ENCODE peak calls at places on chromosomes 3 and 15, in four cellular contexts. W is WTC11, I is A549, Q is K562. L is an unnamed sample.

GRCh38 chr15:45573961-45574629 is 13.1 kb upstream of the BLOC1S6 start:
- DNase-seq in W (peak), I (peak), Q (peak), L (peak)

GRCh38 chr3:28328188-28329151 is 20.1 kb upstream of the ZCWPW2 start:
- DNase-seq in W (no peak), I (peak), Q (no peak), L (no peak)

GRCh38 chr3:136193273-136194043 is 2.7 kb downstream of the MSL2 start:
- DNase-seq in W (no peak), I (no peak), Q (peak), L (no peak)

GRCh38 chr15:74723754-74724334 is 1.5 kb downstream of the CYP1A1 start:
- DNase-seq in W (no peak), I (peak), Q (peak), L (peak)

GRCh38 chr3:53503185-53503584 is 8.8 kb downstream of the CACNA1D start:
- DNase-seq in W (no peak), I (no peak), Q (no peak), L (no peak)

GRCh38 chr3:169575381-169575780 is 88.1 kb downstream of the MECOM start:
- DNase-seq in W (no peak), I (no peak), Q (peak), L (no peak)

GRCh38 chr3:27326211-27326948 is 42.8 kb downstream of the NEK10 start:
- DNase-seq in W (no peak), I (peak), Q (no peak), L (no peak)

GRCh38 chr3:52015431-52016256 is 19.9 kb upstream of the RPL29 start:
- DNase-seq in W (no peak), I (no peak), Q (no peak), L (no peak)

GRCh38 chr3:183829466-183829865 is 4.1 kb upstream of the MAP6D1 start:
- DNase-seq in W (no peak), I (no peak), Q (no peak), L (no peak)

GRCh38 chr3:81425198-81425868 is 336.1 kb downstream of the GBE1 start:
- DNase-seq in W (no peak), I (no peak), Q (no peak), L (no peak)

GRCh38 chr3:88195951-88196434 is 46.2 kb downstream of the C3orf38 start:
- DNase-seq in W (no peak), I (no peak), Q (peak), L (no peak)

GRCh38 chr15:45594835-45595530 is 7.8 kb downstream of the BLOC1S6 start:
- DNase-seq in W (no peak), I (no peak), Q (no peak), L (no peak)

GRCh38 chr3:170383567-170383966 is 26.1 kb downstream of the SKIL start:
- DNase-seq in W (no peak), I (no peak), Q (no peak), L (no peak)

GRCh38 chr15:68791431-68792283 is 29.0 kb downstream of the ANP32A start:
- DNase-seq in W (no peak), I (no peak), Q (no peak), L (no peak)

GRCh38 chr15:24819680-24820079 is 135.1 kb upstream of the SNRPN start:
- DNase-seq in W (no peak), I (no peak), Q (no peak), L (no peak)

GRCh38 chr3:184384342-184384741 is 4.5 kb downstream of the CHRD start:
- DNase-seq in W (no peak), I (no peak), Q (no peak), L (no peak)

GRCh38 chr3:39124876-39125836 is 17.7 kb downstream of the TTC21A start:
- DNase-seq in W (no peak), I (peak), Q (peak), L (peak)

GRCh38 chr3:10632741-10633140 is 127.4 kb upstream of the ATP2B2 start:
- DNase-seq in W (no peak), I (no peak), Q (no peak), L (no peak)

GRCh38 chr3:45776611-45777010 is 19.7 kb downstream of the SLC6A20 start:
- DNase-seq in W (no peak), I (no peak), Q (no peak), L (no peak)

GRCh38 chr3:117308756-117309155 is 599.2 kb downstream of the TUSC7 start:
- DNase-seq in W (no peak), I (no peak), Q (no peak), L (no peak)
- TF ChIP-seq HMGXB4 in W (no peak), I (no peak), Q (no peak), L (no peak)

DNA sequence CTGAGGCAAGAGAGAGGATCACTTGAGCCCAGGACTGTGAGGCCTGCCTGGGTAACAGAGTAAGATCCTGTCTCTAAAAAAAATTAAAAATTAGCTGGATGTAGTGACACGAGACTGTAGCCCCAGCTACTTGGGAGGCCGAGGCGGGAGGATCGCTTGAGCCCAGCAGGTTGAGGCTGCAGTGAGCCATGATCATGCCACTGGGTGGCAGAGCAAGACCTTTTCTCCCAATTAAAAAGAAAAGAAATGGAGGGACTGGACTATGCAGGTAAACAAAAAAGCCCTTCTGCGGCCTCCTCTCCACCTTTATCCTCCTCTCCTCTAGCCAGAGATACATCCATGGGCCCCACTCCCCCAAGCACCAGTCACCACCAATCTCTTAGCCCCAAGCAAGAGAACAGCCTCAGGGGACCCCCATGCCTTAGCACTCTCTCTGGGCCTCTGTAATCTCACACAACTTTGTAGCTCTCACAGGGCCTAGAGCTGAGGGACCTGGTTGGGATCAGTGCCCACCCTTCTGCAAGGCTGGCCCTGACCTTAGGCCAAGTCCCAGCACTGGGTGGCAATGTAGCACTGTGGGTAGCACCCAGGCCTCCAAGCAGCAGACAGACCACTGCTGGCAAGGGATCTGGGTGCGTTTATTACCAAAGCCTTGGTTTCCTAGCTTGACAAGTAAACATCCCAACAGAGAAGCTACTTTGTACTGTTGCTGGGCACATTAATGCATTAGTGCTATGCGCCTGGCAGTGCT is 43.4 kb downstream of the FAM174B start:
- DNase-seq in W (no peak), I (peak), Q (no peak), L (no peak)
- TF ChIP-seq HMGXB4 in W (no peak), I (no peak), Q (no peak), L (no peak)

GRCh38 chr3:42078686-42079085 is 12.5 kb upstream of the TRAK1 start:
- DNase-seq in W (no peak), I (no peak), Q (no peak), L (no peak)

GRCh38 chr3:42079701-42080323 is 11.3 kb upstream of the TRAK1 start:
- DNase-seq in W (no peak), I (peak), Q (no peak), L (peak)

GRCh38 chr3:42080452-42080872 is 10.7 kb upstream of the TRAK1 start:
- DNase-seq in W (no peak), I (peak), Q (no peak), L (peak)

GRCh38 chr3:42084593-42084992 is 6.6 kb upstream of the TRAK1 start:
- DNase-seq in W (no peak), I (no peak), Q (no peak), L (no peak)

DNA sequence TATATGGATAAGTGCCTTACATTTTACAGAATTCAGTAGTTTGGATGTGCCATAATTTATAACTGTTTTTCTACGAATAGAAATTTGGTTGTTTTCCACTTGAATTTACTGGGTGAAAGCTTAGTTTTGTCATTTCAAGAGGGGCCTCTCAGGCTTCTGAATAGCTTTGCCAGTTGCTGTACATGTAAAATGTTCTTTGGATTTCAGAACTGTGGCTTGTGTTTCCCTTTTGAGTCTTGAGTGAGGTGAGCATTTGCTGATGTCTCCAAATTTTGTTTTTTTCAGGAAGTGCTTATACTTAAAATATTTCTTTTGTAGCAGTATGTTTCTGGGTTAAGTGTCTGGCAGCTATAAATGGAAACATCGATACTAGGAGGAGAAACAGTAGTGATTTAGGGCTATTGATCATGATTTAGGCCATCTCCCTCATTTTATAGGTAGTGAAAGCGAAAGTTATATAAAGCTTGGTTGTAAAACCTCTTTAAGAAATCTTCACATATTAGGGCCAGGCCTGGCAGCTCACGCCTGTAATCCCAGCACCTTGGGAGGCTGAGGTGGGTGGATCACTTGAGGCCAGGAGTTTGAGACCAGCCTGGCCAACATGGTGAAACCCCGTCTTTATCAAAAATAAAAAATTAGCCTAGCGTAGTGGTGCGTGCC is 9.2 kb upstream of the TRAK1 start:
- DNase-seq in W (no peak), I (no peak), Q (no peak), L (no peak)
- TF ChIP-seq HMGXB4 in W (no peak), I (no peak), Q (no peak), L (no peak)

DNA sequence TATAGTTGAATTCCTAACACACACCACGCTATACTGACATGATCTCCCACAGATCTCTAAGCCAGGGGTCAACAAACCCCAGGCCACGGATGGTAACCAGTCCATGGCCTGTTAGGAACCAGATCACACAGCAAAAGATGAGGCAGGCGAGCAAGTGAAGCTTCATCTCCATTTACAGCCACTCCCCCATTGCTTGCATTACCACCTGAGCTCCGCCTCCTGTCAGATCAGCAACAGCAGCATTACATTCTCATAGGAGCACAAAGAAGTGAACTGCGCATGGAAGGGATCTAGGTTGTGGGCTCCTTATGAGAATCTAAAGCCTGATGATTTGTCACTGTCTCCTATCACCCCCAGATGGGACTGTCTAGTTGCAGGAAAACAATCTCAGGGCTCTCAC is 2.7 kb downstream of the PDCD7 start:
- DNase-seq in W (peak), I (peak), Q (no peak), L (no peak)
- TF ChIP-seq HMGXB4 in W (no peak), I (no peak), Q (no peak), L (no peak)

DNA sequence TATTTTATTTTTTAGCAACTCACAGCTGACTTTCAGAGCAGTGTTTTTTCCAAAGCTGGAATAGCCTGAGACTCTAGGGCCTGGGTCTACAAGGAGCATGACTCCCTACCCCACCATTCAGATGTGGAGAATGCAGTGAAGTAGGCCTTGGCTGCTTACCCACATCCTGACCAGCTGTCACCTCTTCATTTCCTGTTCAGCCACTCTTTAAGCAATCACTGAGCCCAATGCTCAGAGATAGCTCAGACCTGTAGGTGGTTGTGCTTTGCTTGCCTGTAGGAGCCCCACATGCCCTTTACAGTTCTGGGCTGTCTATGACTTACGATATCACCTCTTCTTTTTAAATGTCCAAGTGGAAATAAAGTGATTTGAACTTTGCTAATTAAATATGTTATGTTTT is 148.1 kb downstream of the NEK11 start:
- DNase-seq in W (no peak), I (no peak), Q (no peak), L (no peak)
- TF ChIP-seq HMGXB4 in W (no peak), I (no peak), Q (no peak), L (no peak)

L was measured in HepG2.